ENCODE peak calls at places on chromosome 13, in nine cellular contexts. Q is neural progenitor cell; V is activated CD4-positive, alpha-beta T cell treated with anti-CD3 and anti-CD28 coated beads for 1 hour; A is HEK293T; U is kidney glomerular epithelial cell; H is hypothalamus; J is CD8-positive, alpha-beta T cell; Z is heart left ventricle; T is KBM-7. L is an unnamed sample.
A peak's percentile ranks its signal among the peaks of the same experiment; 100 is the strongest.

GRCh38 chr13:23621316-23621645 is 51.1 kb downstream of the TNFRSF19 start:
- DNase-seq in U (peak; percentile 94), Z (no peak), T (no peak), V (no peak), H (no peak), Q (no peak), J (no peak), A (no peak), L (no peak)

GRCh38 chr13:110644892-110645521 is 29.7 kb downstream of the NAXD start:
- DNase-seq in V (no peak), J (peak; percentile 66), U (peak; percentile 24), Q (peak; percentile 93), Z (peak; percentile 62), A (no peak), H (peak; percentile 34), T (peak; percentile 15), L (no peak)

GRCh38 chr13:23678768-23679167 is 108.6 kb downstream of the TNFRSF19 start:
- DNase-seq in Z (no peak), V (no peak), T (no peak), J (no peak), H (no peak), U (peak; percentile 93), A (no peak), Q (no peak), L (no peak)

GRCh38 chr13:92716749-92717148 is 509.9 kb upstream of the GPC6 start:
- DNase-seq in U (peak; percentile 32), J (no peak), T (no peak), A (peak; percentile 55), H (no peak), V (no peak), Z (no peak), Q (no peak), L (no peak)

GRCh38 chr13:65585346-65585745 is 1644.8 kb downstream of the PCDH9 start:
- DNase-seq in T (no peak), U (no peak), J (no peak), Q (no peak), H (no peak), A (no peak), Z (no peak), V (no peak), L (no peak)

GRCh38 chr13:20924758-20925394 is 22.3 kb upstream of the XPO4 start:
- DNase-seq in Q (peak; percentile 91), U (peak; percentile 55), V (peak; percentile 46), Z (peak; percentile 67), T (peak; percentile 76), J (peak; percentile 78), A (peak; percentile 47), H (peak; percentile 19), L (peak; percentile 70)

GRCh38 chr13:93690139-93690538 is 463.5 kb downstream of the GPC6 start:
- DNase-seq in U (peak; percentile 7), V (no peak), J (no peak), A (peak; percentile 39), H (no peak), Q (peak; percentile 70), T (peak; percentile 18), Z (no peak), L (no peak)

GRCh38 chr13:89966524-89966923 is 1381.0 kb upstream of the MIR17HG start:
- DNase-seq in Z (no peak), A (no peak), U (no peak), V (no peak), H (no peak), T (no peak), J (no peak), Q (peak; percentile 13), L (no peak)

GRCh38 chr13:40732658-40733057 is 38.3 kb downstream of the MRPS31 start:
- DNase-seq in H (no peak), Q (no peak), T (no peak), V (no peak), A (no peak), J (no peak), Z (no peak), U (no peak), L (no peak)

GRCh38 chr13:93847162-93847561 is 620.6 kb downstream of the GPC6 start:
- DNase-seq in H (no peak), V (no peak), U (peak; percentile 28), Z (no peak), A (no peak), Q (no peak), J (no peak), T (no peak), L (no peak)

GRCh38 chr13:24270639-24271131 is 38.7 kb upstream of the C1QTNF9 start:
- DNase-seq in T (peak; percentile 68), Z (peak; percentile 72), A (peak; percentile 42), V (peak; percentile 46), Q (peak; percentile 47), U (peak; percentile 69), H (peak; percentile 75), J (peak; percentile 76), L (no peak)

GRCh38 chr13:26019881-26020535 is 31.8 kb downstream of the SHISA2 start:
- DNase-seq in T (no peak), Q (no peak), Z (no peak), J (no peak), H (no peak), U (peak; percentile 97), A (no peak), V (no peak), L (no peak)

GRCh38 chr13:106619688-106620555 is 52.0 kb upstream of the ARGLU1 start:
- DNase-seq in U (peak; percentile 81), Q (peak; percentile 79), H (peak; percentile 4), T (peak; percentile 65), V (no peak), Z (peak; percentile 46), J (no peak), A (peak; percentile 55), L (peak; percentile 44)

GRCh38 chr13:33275916-33276315 is 9.6 kb downstream of the STARD13 start:
- DNase-seq in T (no peak), Z (no peak), J (no peak), U (peak; percentile 10), Q (no peak), V (no peak), H (no peak), A (no peak), L (no peak)

GRCh38 chr13:113088691-113089020 is 16.9 kb upstream of the F7 start:
- DNase-seq in U (no peak), Z (no peak), H (no peak), T (no peak), Q (no peak), A (no peak), V (no peak), J (no peak), L (no peak)

GRCh38 chr13:29532136-29532535 is 63.4 kb downstream of the SLC7A1 start:
- DNase-seq in T (no peak), V (no peak), J (no peak), A (no peak), H (no peak), U (no peak), Z (no peak), Q (no peak), L (no peak)

GRCh38 chr13:109734002-109734785 is 52.2 kb downstream of the IRS2 start:
- DNase-seq in H (no peak), V (no peak), U (no peak), A (no peak), Q (no peak), Z (no peak), T (no peak), J (no peak), L (no peak)

GRCh38 chr13:112891477-112892401 is 77.3 kb upstream of the MCF2L start:
- DNase-seq in H (no peak), T (no peak), Q (peak; percentile 95), V (no peak), Z (no peak), U (no peak), J (no peak), A (no peak), L (no peak)

GRCh38 chr13:52862358-52863206 is 14.1 kb upstream of the PCDH8 start:
- DNase-seq in U (peak; percentile 2), T (peak; percentile 57), J (no peak), Z (no peak), Q (peak; percentile 64), A (peak; percentile 67), H (no peak), V (no peak), L (peak; percentile 24)

GRCh38 chr13:33676700-33677048 is 141.3 kb upstream of the RFC3 start:
- DNase-seq in Q (no peak), T (peak; percentile 43), U (peak; percentile 39), H (no peak), V (no peak), J (no peak), A (peak; percentile 41), Z (peak; percentile 70), L (no peak)

GRCh38 chr13:97189943-97190342 is 32.2 kb upstream of the MBNL2 start:
- DNase-seq in V (no peak), Z (no peak), H (no peak), A (no peak), T (no peak), J (no peak), U (no peak), Q (no peak), L (no peak)

GRCh38 chr13:47983070-47983469 is 18.0 kb downstream of the SUCLA2 start:
- DNase-seq in T (no peak), V (no peak), H (no peak), J (no peak), Z (no peak), A (no peak), Q (no peak), U (no peak), L (no peak)

GRCh38 chr13:44809152-44809551 is 180.1 kb downstream of the NUFIP1 start:
- DNase-seq in Z (no peak), U (no peak), H (no peak), J (no peak), Q (no peak), T (no peak), A (no peak), V (no peak), L (no peak)

GRCh38 chr13:35388456-35388855 is 88.0 kb downstream of the MAB21L1 start:
- DNase-seq in T (no peak), H (no peak), Q (no peak), Z (no peak), V (no peak), A (no peak), U (no peak), J (no peak), L (no peak)

GRCh38 chr13:72204291-72204690 is 337.3 kb upstream of the DACH1 start:
- DNase-seq in A (no peak), V (no peak), J (no peak), H (no peak), Z (no peak), T (no peak), U (no peak), Q (no peak), L (peak; percentile 2)

GRCh38 chr13:38735655-38736440 is 49.0 kb downstream of the FREM2 start:
- DNase-seq in A (no peak), V (no peak), H (no peak), Q (no peak), U (no peak), T (no peak), Z (no peak), J (no peak), L (no peak)

GRCh38 chr13:74438911-74439310 is 304.7 kb upstream of the KLF12 start:
- DNase-seq in U (no peak), J (no peak), V (no peak), Z (no peak), A (no peak), H (no peak), T (no peak), Q (no peak), L (no peak)

GRCh38 chr13:113413178-113413897 is 40.0 kb downstream of the ADPRHL1 start:
- DNase-seq in H (no peak), Z (peak; percentile 17), A (no peak), U (no peak), T (no peak), V (no peak), J (no peak), Q (no peak), L (no peak)

L was measured in HCT116.